ENCODE peak calls at places on chromosomes 13 and 19, in five cellular contexts. A, P, T, K and I are unnamed samples.

GRCh38 chr13:38265135-38265497 is 84.5 kb upstream of the UFM1 start:
- DNase-seq in P (no peak), K (no peak), T (no peak), A (no peak), I (no peak)

GRCh38 chr13:112761701-112762689 is 72.2 kb downstream of the ATP11A start:
- DNase-seq in A (no peak), T (peak; percentile 54), K (no peak), P (no peak), I (peak; percentile 76)

GRCh38 chr19:10639836-10640235 is 14.3 kb upstream of the ILF3 start:
- DNase-seq in P (no peak), A (no peak), T (no peak), K (no peak), I (no peak)

GRCh38 chr19:33395561-33396550 is 22.3 kb downstream of the CEBPG start:
- DNase-seq in P (no peak), A (no peak), T (no peak), K (peak; percentile 22), I (peak; percentile 34)

GRCh38 chr13:80555796-80556195 is 214.9 kb upstream of the SPRY2 start:
- DNase-seq in A (no peak), P (no peak), K (no peak), T (no peak), I (no peak)

GRCh38 chr19:38134538-38135149 is 89.4 kb downstream of the DPF1 start:
- DNase-seq in T (peak; percentile 78), P (peak; percentile 69), A (no peak), K (peak; percentile 65), I (no peak)

GRCh38 chr13:41523396-41523795 is 66.0 kb downstream of the RGCC start:
- DNase-seq in K (no peak), A (no peak), T (no peak), P (no peak), I (no peak)

GRCh38 chr19:55641376-55642152 is 762 bp downstream of the ZNF580 start:
- DNase-seq in P (no peak), A (no peak), K (peak; percentile 45), T (peak; percentile 64), I (peak; percentile 18)

DNA sequence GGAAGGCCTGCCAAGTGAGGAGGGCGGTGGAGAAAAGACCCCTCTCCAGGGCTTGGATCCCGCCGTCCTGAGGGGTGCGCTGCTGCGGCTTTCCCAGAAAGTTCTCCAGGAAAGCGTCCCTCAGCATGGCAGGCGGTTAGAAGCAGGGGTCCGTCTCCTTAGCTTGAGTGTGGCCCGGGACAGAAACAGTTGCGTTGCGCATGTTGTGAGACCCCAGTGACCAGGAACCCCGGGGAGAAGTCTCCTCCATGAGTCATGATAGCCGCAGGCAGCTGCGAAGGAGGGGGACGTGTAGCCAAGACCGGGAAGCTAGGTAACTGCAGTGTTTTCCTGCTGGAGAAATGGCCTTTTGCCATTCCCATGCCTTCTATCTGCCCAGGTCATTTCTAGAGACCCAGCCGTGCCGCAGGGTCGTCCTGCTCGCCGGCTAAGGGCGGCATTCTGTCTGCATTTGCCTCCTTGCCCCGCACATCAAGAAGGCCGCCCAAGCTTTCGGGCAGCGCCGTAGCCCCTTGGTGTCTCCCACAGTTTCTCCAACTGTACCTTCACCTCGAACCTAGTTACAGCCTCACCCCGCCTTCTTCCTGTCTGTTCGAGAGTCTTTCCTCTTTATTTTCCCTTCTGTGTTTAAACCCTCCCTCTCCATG is 64.3 kb downstream of the TM9SF2 start:
- DNase-seq in A (no peak), P (peak; percentile 58), K (no peak), T (no peak), I (no peak)
- H3K9ac ChIP-seq in A (no peak overlapping the region), P (no peak overlapping the region), K (no peak overlapping the region), T (no peak overlapping the region), I (no peak overlapping the region)

GRCh38 chr19:17170538-17171297 is 44.4 kb upstream of the USE1 start:
- DNase-seq in A (no peak), K (no peak), T (no peak), P (no peak), I (no peak)

GRCh38 chr19:17178291-17178690 is 36.9 kb upstream of the USE1 start:
- DNase-seq in T (no peak), P (no peak), K (no peak), A (no peak), I (no peak)

GRCh38 chr19:17171874-17172273 is 43.3 kb upstream of the USE1 start:
- DNase-seq in P (no peak), A (no peak), T (no peak), K (no peak), I (no peak)

DNA sequence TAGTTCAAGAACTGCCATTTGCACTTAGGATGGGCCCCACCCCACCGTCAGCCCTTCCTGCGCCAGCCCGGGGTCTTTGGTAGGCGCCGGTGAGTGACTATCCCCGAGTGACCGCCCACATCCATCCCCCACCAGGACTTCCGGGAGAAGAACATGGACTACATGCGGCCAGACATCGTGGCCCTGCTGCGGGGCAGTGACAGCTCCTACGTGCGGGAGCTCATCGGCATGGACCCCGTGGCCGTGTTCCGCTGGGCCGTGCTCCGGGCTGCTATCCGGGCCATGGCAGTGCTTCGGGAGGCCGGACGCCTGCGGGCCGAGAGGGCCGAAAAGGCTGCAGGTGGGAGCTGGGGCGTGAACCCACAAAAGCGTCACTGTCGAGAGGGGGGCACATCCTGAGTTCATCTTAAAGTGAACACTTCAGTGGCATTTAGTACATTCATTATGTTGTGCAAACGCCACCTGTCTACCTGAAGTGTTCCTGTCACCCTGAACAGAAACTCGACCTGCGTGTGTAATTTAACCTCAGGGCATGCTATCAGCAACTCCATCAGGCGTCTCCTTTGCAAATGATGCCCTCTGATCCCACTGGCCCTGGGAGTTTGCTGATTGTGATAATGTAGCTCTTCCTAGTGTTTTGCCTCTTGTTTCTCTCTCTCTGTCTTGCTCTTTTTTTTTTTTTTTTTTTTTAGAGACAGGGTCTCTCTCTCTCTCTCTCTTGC is 42.4 kb upstream of the USE1 start:
- DNase-seq in A (no peak), P (no peak), T (no peak), K (no peak), I (no peak)
- H4K20me1 ChIP-seq in A (no peaks in the 10 kb centered on the region), P (no peaks in the 10 kb centered on the region), T (no peaks in the 10 kb centered on the region), K (no peaks in the 10 kb centered on the region), I (peaks cover 6% of the 10 kb centered on the region)

GRCh38 chr13:26961890-26962615 is 201.5 kb upstream of the GPR12 start:
- DNase-seq in P (no peak), A (no peak), T (no peak), K (no peak), I (no peak)

GRCh38 chr13:26965058-26965380 is 204.4 kb upstream of the GPR12 start:
- DNase-seq in T (no peak), P (no peak), K (no peak), A (no peak), I (no peak)

GRCh38 chr13:26965976-26966375 is 205.4 kb upstream of the GPR12 start:
- DNase-seq in A (no peak), P (no peak), K (no peak), T (no peak), I (peak; percentile 78)

GRCh38 chr13:26962671-26963070 is 202.1 kb upstream of the GPR12 start:
- DNase-seq in P (no peak), T (no peak), A (no peak), K (no peak), I (no peak)

GRCh38 chr13:26964278-26965057 is 203.9 kb upstream of the GPR12 start:
- DNase-seq in A (no peak), T (no peak), K (no peak), P (no peak), I (peak; percentile 59)
- H3K9ac ChIP-seq in A (no peak overlapping the region), T (no peak overlapping the region), K (no peak overlapping the region), P (no peak overlapping the region), I (no peak overlapping the region)

GRCh38 chr19:2774083-2774679 is 8.9 kb downstream of the SGTA start:
- DNase-seq in K (no peak), P (no peak), T (no peak), A (no peak), I (no peak)
- H4K20me1 ChIP-seq in K (peaks cover 79% of the 10 kb centered on the region), P (peaks cover 22% of the 10 kb centered on the region), T (peaks cover 79% of the 10 kb centered on the region), A (no peaks in the 10 kb centered on the region), I (peaks cover 86% of the 10 kb centered on the region)

GRCh38 chr19:623175-623916 is 10.0 kb downstream of the POLRMT start:
- DNase-seq in P (no peak), T (no peak), K (no peak), A (no peak), I (no peak)
- H3K9ac ChIP-seq in P (no peak overlapping the region), T (no peak overlapping the region), K (no peak overlapping the region), A (no peak overlapping the region), I (peak overlapping the region; percentile 80)

GRCh38 chr19:19433666-19434213 is 28.3 kb downstream of the GATAD2A start:
- DNase-seq in A (no peak), K (no peak), P (no peak), T (no peak), I (no peak)
- H4K20me1 ChIP-seq in A (peaks cover 18% of the 10 kb centered on the region), K (peaks cover 98% of the 10 kb centered on the region), P (peaks cover 37% of the 10 kb centered on the region), T (peaks cover 98% of the 10 kb centered on the region), I (peaks cover 99% of the 10 kb centered on the region)